ENCODE peak calls at places on chromosomes 13 and 19, in eight cellular contexts. W, Q, V, P, O, F, I and E are unnamed samples.

GRCh38 chr13:51453308-51453958 is 597 bp upstream of the INTS6 start:
- DNase-seq in Q (peak), W (no peak), F (no peak), I (no peak), P (peak), O (peak), V (no peak), E (peak)

GRCh38 chr19:4879041-4879440 is 11.6 kb upstream of the PLIN3 start:
- DNase-seq in V (no peak), I (no peak), W (no peak), P (no peak), Q (no peak), F (no peak), O (no peak), E (no peak)

GRCh38 chr19:308471-309205 is 17.4 kb upstream of the PLPP2 start:
- DNase-seq in F (no peak), P (peak), W (no peak), I (peak), Q (no peak), O (no peak), V (no peak), E (no peak)

GRCh38 chr19:14147797-14148605 is 11.6 kb upstream of the ASF1B start:
- DNase-seq in V (peak), O (peak), I (peak), Q (peak), P (peak), W (peak), F (no peak), E (peak)

GRCh38 chr13:41751277-41751676 is 209.6 kb downstream of the VWA8 start:
- DNase-seq in I (no peak), P (peak), O (no peak), Q (no peak), W (no peak), F (no peak), V (peak), E (no peak)

GRCh38 chr19:57560049-57560491 is 407 bp upstream of the ZNF550 start:
- DNase-seq in P (peak), V (peak), Q (no peak), F (no peak), O (no peak), I (no peak), W (peak), E (no peak)

GRCh38 chr19:3618811-3619630 is 7.6 kb downstream of the CACTIN start:
- DNase-seq in V (no peak), P (no peak), Q (no peak), O (no peak), I (no peak), F (no peak), W (no peak), E (no peak)

GRCh38 chr19:17220207-17220758 is 5.1 kb downstream of the USE1 start:
- DNase-seq in P (no peak), F (no peak), I (no peak), V (peak), O (no peak), W (peak), Q (peak), E (no peak)

GRCh38 chr19:45492627-45493470 is 4.0 kb downstream of the RTN2 start:
- DNase-seq in O (no peak), F (no peak), Q (no peak), I (no peak), V (peak), W (no peak), P (peak), E (peak)